ENCODE peak calls at places on chromosome 15, in nine cellular contexts. N is psoas muscle, T is hepatocyte, R is mammary epithelial cell, C is coronary artery, S is adrenal gland, O is HCT116, Q is lower lobe of right lung, H is right atrium auricular region. M is an unnamed sample.
A peak's percentile ranks its signal among the peaks of the same experiment; 100 is the strongest.

GRCh38 chr15:40075298-40076044 is 33.2 kb downstream of the BMF start:
- DNase-seq in N (no peak), T (no peak), R (no peak), C (no peak), S (no peak), O (no peak), Q (no peak), H (no peak), M (no peak)

GRCh38 chr15:101615986-101616848 is 36.0 kb downstream of the TM2D3 start:
- DNase-seq in N (peak; percentile 86), T (peak; percentile 83), R (peak; percentile 48), C (no peak), S (peak; percentile 76), O (peak; percentile 56), Q (no peak), H (peak; percentile 77), M (peak; percentile 54)

GRCh38 chr15:38796589-38796988 is 232.0 kb upstream of the RASGRP1 start:
- DNase-seq in N (no peak), T (no peak), R (no peak), C (no peak), S (no peak), O (no peak), Q (no peak), H (no peak), M (no peak)

GRCh38 chr15:59410448-59410896 is 27.5 kb upstream of the FAM81A start:
- DNase-seq in N (no peak), T (peak; percentile 49), R (no peak), C (no peak), S (no peak), O (no peak), Q (no peak), H (no peak), M (no peak)

GRCh38 chr15:22918056-22918455 is 62.1 kb downstream of the CYFIP1 start:
- DNase-seq in N (no peak), T (no peak), R (peak; percentile 77), C (no peak), S (no peak), O (peak; percentile 23), Q (no peak), H (no peak), M (peak; percentile 59)

GRCh38 chr15:54803139-54803808 is 393.5 kb downstream of the RSL24D1 start:
- DNase-seq in N (no peak), T (no peak), R (peak; percentile 0), C (no peak), S (no peak), O (no peak), Q (no peak), H (no peak), M (no peak)

GRCh38 chr15:40789999-40790398 is 16.9 kb upstream of the ZFYVE19 start:
- DNase-seq in N (peak; percentile 28), T (no peak), R (no peak), C (no peak), S (no peak), O (no peak), Q (peak; percentile 47), H (no peak), M (no peak)

GRCh38 chr15:52709172-52709979 is 30.2 kb upstream of the ATOSA start:
- DNase-seq in N (no peak), T (peak; percentile 80), R (no peak), C (no peak), S (no peak), O (no peak), Q (no peak), H (no peak), M (no peak)

GRCh38 chr15:52680756-52681155 is 1.6 kb upstream of the ATOSA start:
- DNase-seq in N (no peak), T (no peak), R (no peak), C (no peak), S (no peak), O (no peak), Q (no peak), H (no peak), M (no peak)

DNA sequence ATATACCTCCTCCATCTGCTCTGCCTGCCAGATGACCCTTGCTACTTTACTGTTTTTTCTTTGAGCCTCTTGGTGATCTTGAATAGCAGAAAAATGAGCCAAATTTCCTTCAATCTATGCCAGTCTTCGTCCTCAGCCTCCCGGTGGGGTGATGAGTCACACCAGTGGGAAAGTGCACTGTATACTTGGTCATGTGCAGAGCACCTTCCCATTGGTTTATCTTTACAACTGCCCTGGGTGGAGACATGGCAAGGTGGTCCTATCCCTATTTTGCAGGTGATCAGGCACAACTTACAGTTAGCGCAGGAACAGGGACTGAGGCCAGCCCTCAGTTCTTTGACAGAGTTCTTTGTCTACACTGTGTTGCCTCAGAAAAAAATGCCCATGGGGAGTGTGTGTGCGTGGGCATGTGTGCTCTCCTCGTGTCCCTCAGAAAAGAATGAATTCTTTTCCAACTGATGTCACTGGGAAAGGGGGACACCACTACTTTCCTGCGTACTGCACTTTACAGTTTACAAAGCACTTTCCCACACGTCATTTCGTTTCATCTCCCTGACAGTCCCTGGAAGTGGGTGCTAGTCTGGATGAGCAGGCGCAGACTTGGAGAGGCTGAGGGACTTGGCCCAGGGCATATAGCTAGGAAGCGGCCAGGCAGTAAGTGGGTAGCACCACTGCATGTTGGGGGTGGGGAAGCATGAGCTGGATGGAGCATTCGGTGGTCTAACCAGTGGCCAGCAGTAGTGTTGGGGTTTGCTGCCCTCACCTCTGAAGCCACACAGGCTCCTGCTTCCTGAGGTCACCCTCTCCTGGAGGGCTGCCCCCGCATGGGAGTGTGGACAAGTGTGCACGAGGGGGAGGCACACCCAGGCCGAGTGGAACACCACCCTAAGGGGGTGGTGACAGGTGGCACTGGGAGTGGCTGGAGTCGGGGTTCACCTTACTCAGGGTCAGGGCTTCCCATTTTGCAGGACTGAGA is 24.1 kb downstream of the SMAD3 start:
- DNase-seq in N (peak; percentile 58), T (no peak), R (peak; percentile 57), C (no peak), S (no peak), O (no peak), Q (no peak), H (no peak), M (peak; percentile 71)
- H3K27ac ChIP-seq in N (peak overlapping the region; percentile 81), T (peak overlapping the region; percentile 79), R (no peak overlapping the region), C (peak overlapping the region; percentile 3), S (no peak overlapping the region), O (no peak overlapping the region), Q (no peak overlapping the region), H (peak overlapping the region; percentile 41), M (peak overlapping the region; percentile 43)

DNA sequence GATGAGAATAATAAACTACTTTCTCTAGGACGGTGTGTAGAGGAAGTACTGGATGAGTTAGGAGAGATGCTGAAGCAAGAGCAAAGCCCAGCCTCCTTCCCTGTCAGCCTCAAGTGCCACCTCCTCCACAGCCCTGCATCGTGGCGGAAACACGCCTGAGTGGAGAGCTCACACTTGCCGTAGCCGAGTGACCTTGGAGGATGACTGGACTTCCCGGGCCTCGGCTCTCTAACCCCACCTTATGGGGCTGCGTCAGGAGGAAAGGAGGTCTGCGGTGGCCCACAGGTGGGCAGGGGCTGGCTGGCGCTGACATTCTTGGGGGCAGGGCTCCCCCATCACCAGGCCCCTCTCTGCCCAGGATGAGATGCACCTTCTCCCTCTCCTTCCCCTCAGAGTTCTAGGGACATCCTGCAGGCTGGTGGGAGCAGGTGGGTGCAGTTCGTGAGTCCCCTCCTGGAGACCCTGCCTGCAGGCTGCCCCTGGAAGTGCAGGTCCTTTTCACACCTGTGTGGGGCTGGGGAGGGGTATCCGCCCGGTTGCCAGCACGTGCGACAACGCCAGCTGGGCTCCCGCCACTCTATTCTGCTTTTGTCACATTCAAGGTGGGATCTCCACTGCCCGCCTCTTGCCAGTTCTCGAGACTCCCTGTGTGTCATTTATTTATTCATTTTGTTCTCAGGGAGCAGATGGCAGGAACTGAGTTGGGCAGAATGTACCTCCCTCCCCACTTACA is 175.2 kb downstream of the MEGF11 start:
- DNase-seq in N (no peak), T (no peak), R (no peak), C (no peak), S (no peak), O (no peak), Q (no peak), H (no peak), M (no peak)
- TF ChIP-seq CTCF in N (no peak), T (no peak), R (no peak), C (no peak), S (no peak), O (no peak), Q (no peak), H (no peak), M (no peak)

GRCh38 chr15:72173864-72174550 is 23.6 kb downstream of the GRAMD2A start:
- DNase-seq in N (no peak), T (no peak), R (no peak), C (no peak), S (no peak), O (no peak), Q (no peak), H (no peak), M (no peak)

GRCh38 chr15:72173401-72173800 is 24.2 kb downstream of the GRAMD2A start:
- DNase-seq in N (no peak), T (no peak), R (no peak), C (no peak), S (no peak), O (no peak), Q (no peak), H (no peak), M (no peak)

GRCh38 chr15:72175186-72176044 is 22.2 kb downstream of the GRAMD2A start:
- DNase-seq in N (no peak), T (no peak), R (no peak), C (no peak), S (no peak), O (no peak), Q (no peak), H (no peak), M (no peak)

GRCh38 chr15:72176155-72176554 is 21.4 kb downstream of the GRAMD2A start:
- DNase-seq in N (no peak), T (no peak), R (no peak), C (no peak), S (no peak), O (no peak), Q (no peak), H (no peak), M (no peak)

GRCh38 chr15:72174551-72175165 is 22.9 kb downstream of the GRAMD2A start:
- DNase-seq in N (no peak), T (no peak), R (no peak), C (no peak), S (no peak), O (no peak), Q (no peak), H (no peak), M (no peak)
- H3K27ac ChIP-seq in N (no peak overlapping the region), T (no peak overlapping the region), R (no peak overlapping the region), C (no peak overlapping the region), S (no peak overlapping the region), O (no peak overlapping the region), Q (no peak overlapping the region), H (no peak overlapping the region), M (peak overlapping the region; percentile 9)

GRCh38 chr15:78508272-78508671 is 895 bp downstream of the HYKK start:
- DNase-seq in N (no peak), T (peak; percentile 12), R (peak; percentile 2), C (no peak), S (no peak), O (no peak), Q (no peak), H (no peak), M (peak; percentile 6)

GRCh38 chr15:78509726-78510312 is 2.4 kb downstream of the HYKK start:
- DNase-seq in N (no peak), T (no peak), R (no peak), C (no peak), S (no peak), O (no peak), Q (no peak), H (no peak), M (no peak)

GRCh38 chr15:78502641-78503040 is 4.7 kb upstream of the HYKK start:
- DNase-seq in N (no peak), T (no peak), R (no peak), C (no peak), S (no peak), O (no peak), Q (no peak), H (no peak), M (no peak)

GRCh38 chr15:78507831-78508160 is 419 bp downstream of the HYKK start:
- DNase-seq in N (no peak), T (no peak), R (no peak), C (no peak), S (no peak), O (no peak), Q (no peak), H (no peak), M (no peak)

GRCh38 chr15:78506971-78507830 is at the start of gene HYKK:
- DNase-seq in N (peak; percentile 94), T (peak; percentile 97), R (peak; percentile 98), C (peak; percentile 96), S (peak; percentile 96), O (peak; percentile 94), Q (peak; percentile 92), H (peak; percentile 93), M (peak; percentile 100)
- TF ChIP-seq CTCF in N (peak; percentile 14), T (no peak), R (no peak), C (no peak), S (peak; percentile 26), O (no peak), Q (peak; percentile 7), H (peak; percentile 34), M (peak; percentile 31)